ENCODE peak calls at places on chromosomes 13 and 19, in seven cellular contexts. U, A, E, M, X, Y and B are unnamed samples.
A peak's percentile ranks its signal among the peaks of the same experiment; 100 is the strongest.

GRCh38 chr19:34082289-34083077 is 89.8 kb upstream of the LSM14A start:
- DNase-seq in U (no peak), A (no peak), E (no peak), M (no peak), X (no peak), Y (no peak), B (no peak)

GRCh38 chr13:38990693-38991092 is at the start of gene STOML3:
- DNase-seq in U (no peak), A (no peak), E (no peak), M (no peak), X (no peak), Y (no peak), B (no peak)

GRCh38 chr13:111482806-111483620 is 162.6 kb downstream of the TEX29 start:
- DNase-seq in U (no peak), A (no peak), E (no peak), M (no peak), X (no peak), Y (no peak), B (no peak)

GRCh38 chr19:6678690-6679109 is 8.7 kb upstream of the TNFSF14 start:
- DNase-seq in U (peak; percentile 20), A (no peak), E (no peak), M (no peak), X (no peak), Y (no peak), B (no peak)

GRCh38 chr13:108895220-108895704 is 265.9 kb downstream of the MYO16 start:
- DNase-seq in U (peak; percentile 17), A (no peak), E (no peak), M (no peak), X (no peak), Y (no peak), B (no peak)

GRCh38 chr19:1266818-1267440 is 2.2 kb upstream of the CIRBP start:
- DNase-seq in U (peak; percentile 56), A (peak; percentile 93), E (peak; percentile 83), M (peak; percentile 65), X (peak; percentile 57), Y (no peak), B (peak; percentile 69)

GRCh38 chr19:54439174-54439851 is 9.7 kb upstream of the LENG8 start:
- DNase-seq in U (peak; percentile 44), A (no peak), E (no peak), M (peak; percentile 92), X (peak; percentile 39), Y (no peak), B (peak; percentile 48)

GRCh38 chr13:33017410-33017929 is 1.2 kb downstream of the KL start:
- DNase-seq in U (no peak), A (no peak), E (peak; percentile 48), M (no peak), X (no peak), Y (no peak), B (no peak)

GRCh38 chr19:37905936-37906867 is at the start of gene WDR87:
- DNase-seq in U (no peak), A (no peak), E (no peak), M (peak; percentile 46), X (no peak), Y (peak; percentile 29), B (peak; percentile 61)

GRCh38 chr19:47231215-47232054 is 436 bp upstream of the BBC3 start:
- DNase-seq in U (peak; percentile 88), A (peak; percentile 95), E (peak; percentile 91), M (peak; percentile 90), X (peak; percentile 62), Y (peak; percentile 90), B (peak; percentile 93)

GRCh38 chr19:46840157-46840942 is 10.3 kb downstream of the AP2S1 start:
- DNase-seq in U (peak; percentile 53), A (no peak), E (no peak), M (no peak), X (no peak), Y (peak; percentile 29), B (peak; percentile 66)

GRCh38 chr13:113934576-113934975 is 39.3 kb downstream of the C13orf46 start:
- DNase-seq in U (no peak), A (peak; percentile 53), E (no peak), M (no peak), X (no peak), Y (no peak), B (no peak)

GRCh38 chr19:55406869-55407624 is 541 bp downstream of the UBE2S start:
- DNase-seq in U (peak; percentile 56), A (no peak), E (peak; percentile 34), M (peak; percentile 24), X (no peak), Y (no peak), B (peak; percentile 68)

GRCh38 chr19:49799798-49800376 is 13.2 kb downstream of the FUZ start:
- DNase-seq in U (no peak), A (no peak), E (no peak), M (no peak), X (no peak), Y (no peak), B (no peak)

GRCh38 chr19:13060233-13060963 is 42.3 kb downstream of the LYL1 start:
- DNase-seq in U (peak; percentile 40), A (no peak), E (peak; percentile 64), M (no peak), X (peak; percentile 45), Y (no peak), B (no peak)

GRCh38 chr13:41916173-41916954 is 44.5 kb downstream of the VWA8 start:
- DNase-seq in U (peak; percentile 65), A (no peak), E (no peak), M (no peak), X (no peak), Y (no peak), B (peak; percentile 41)

GRCh38 chr19:55436847-55437246 is 6.3 kb downstream of the SHISA7 start:
- DNase-seq in U (no peak), A (no peak), E (no peak), M (no peak), X (no peak), Y (no peak), B (no peak)

GRCh38 chr13:29516012-29516411 is 79.5 kb downstream of the SLC7A1 start:
- DNase-seq in U (no peak), A (no peak), E (no peak), M (no peak), X (no peak), Y (no peak), B (no peak)

GRCh38 chr13:25692156-25692555 is 320.4 kb downstream of the ATP8A2 start:
- DNase-seq in U (no peak), A (no peak), E (no peak), M (no peak), X (no peak), Y (no peak), B (no peak)

GRCh38 chr13:77429320-77430142 is 102.6 kb upstream of the MYCBP2 start:
- DNase-seq in U (no peak), A (no peak), E (no peak), M (no peak), X (no peak), Y (no peak), B (peak; percentile 12)

GRCh38 chr19:16078759-16079707 is 2.7 kb downstream of the TPM4 start:
- DNase-seq in U (peak; percentile 79), A (peak; percentile 85), E (peak; percentile 65), M (no peak), X (no peak), Y (peak; percentile 63), B (peak; percentile 76)

GRCh38 chr19:47609885-47610545 is 1.1 kb downstream of the BICRA start:
- DNase-seq in U (peak; percentile 31), A (peak; percentile 78), E (peak; percentile 45), M (peak; percentile 36), X (no peak), Y (peak; percentile 21), B (peak; percentile 42)

GRCh38 chr13:31891472-31891871 is 140.1 kb upstream of the FRY start:
- DNase-seq in U (no peak), A (no peak), E (no peak), M (no peak), X (no peak), Y (no peak), B (no peak)

GRCh38 chr13:113559901-113560644 is 24.5 kb upstream of the TFDP1 start:
- DNase-seq in U (no peak), A (peak; percentile 74), E (no peak), M (no peak), X (no peak), Y (no peak), B (no peak)